ENCODE peak calls at places on chromosomes 1 and 21, in five cellular contexts. W is esophagus muscularis mucosa, Q is kidney, V is astrocyte of the spinal cord, U is IMR-90. I is an unnamed sample.

GRCh38 chr1:167197692-167198091 is 23.0 kb upstream of the POU2F1 start:
- DNase-seq in V (no peak), Q (no peak), W (no peak), U (no peak), I (no peak)

GRCh38 chr21:14712121-14712520 is 166.0 kb upstream of the SAMSN1 start:
- DNase-seq in Q (no peak), V (peak), U (no peak), W (no peak), I (no peak)

GRCh38 chr1:112975336-112975735 is 19.3 kb upstream of the SLC16A1 start:
- DNase-seq in U (no peak), W (no peak), Q (no peak), V (no peak), I (no peak)

GRCh38 chr1:50978144-50978851 is 8.3 kb downstream of the CDKN2C start:
- DNase-seq in W (no peak), Q (peak), V (peak), U (peak), I (no peak)

GRCh38 chr1:32353886-32354570 is 8.3 kb downstream of the FAM229A start:
- DNase-seq in U (peak), Q (peak), W (no peak), V (no peak), I (no peak)

GRCh38 chr1:159946242-159947187 is 1.1 kb upstream of the IGSF9 start:
- DNase-seq in W (no peak), Q (no peak), V (no peak), U (no peak), I (no peak)

GRCh38 chr1:234932506-234932905 is 196.1 kb downstream of the TOMM20 start:
- DNase-seq in W (no peak), U (no peak), Q (no peak), V (no peak), I (no peak)

GRCh38 chr1:110630770-110631663 is 24.9 kb upstream of the KCNA2 start:
- DNase-seq in W (peak), U (peak), V (peak), Q (peak), I (no peak)

GRCh38 chr1:192724670-192725069 is 84.2 kb upstream of the RGS2 start:
- DNase-seq in V (peak), U (peak), Q (no peak), W (no peak), I (peak)

GRCh38 chr1:83815348-83815747 is 183.6 kb downstream of the TTLL7 start:
- DNase-seq in V (peak), Q (no peak), W (no peak), U (peak), I (no peak)

GRCh38 chr1:244672961-244673695 is 20.2 kb downstream of the DESI2 start:
- DNase-seq in W (no peak), U (peak), V (peak), Q (no peak), I (no peak)

GRCh38 chr1:9438431-9439073 is 100.7 kb upstream of the SLC25A33 start:
- DNase-seq in Q (peak), U (peak), W (peak), V (peak), I (peak)

GRCh38 chr1:60924964-60925798 is 157.2 kb upstream of the NFIA start:
- DNase-seq in W (no peak), U (no peak), Q (no peak), V (no peak), I (no peak)

GRCh38 chr1:164611754-164612642 is 53.0 kb downstream of the PBX1 start:
- DNase-seq in W (no peak), U (peak), Q (no peak), V (peak), I (peak)

GRCh38 chr1:32137111-32137510 is 29.3 kb downstream of the KPNA6 start:
- DNase-seq in Q (no peak), W (no peak), U (no peak), V (no peak), I (no peak)

GRCh38 chr1:18557621-18558465 is 72.8 kb upstream of the PAX7 start:
- DNase-seq in W (no peak), Q (peak), U (no peak), V (no peak), I (no peak)

GRCh38 chr1:235911876-235912275 is 45.2 kb upstream of the LYST start:
- DNase-seq in Q (no peak), W (no peak), V (no peak), U (no peak), I (no peak)

GRCh38 chr1:44714944-44715571 is 15.9 kb downstream of the RNU5D-1 start:
- DNase-seq in V (peak), Q (no peak), U (peak), W (no peak), I (no peak)

GRCh38 chr1:21935891-21936365 is 1.2 kb downstream of the HSPG2 start:
- DNase-seq in W (no peak), V (no peak), Q (peak), U (no peak), I (no peak)

GRCh38 chr1:36420409-36420808 is 22.7 kb upstream of the LSM10 start:
- DNase-seq in W (no peak), U (no peak), Q (no peak), V (no peak), I (no peak)

GRCh38 chr1:37905624-37906196 is 41.1 kb downstream of the INPP5B start:
- DNase-seq in V (no peak), W (no peak), Q (no peak), U (no peak), I (no peak)

GRCh38 chr1:201565024-201565730 is 26.2 kb downstream of the NAV1 start:
- DNase-seq in U (no peak), V (no peak), Q (no peak), W (no peak), I (no peak)

GRCh38 chr1:64047549-64047969 is 155.9 kb upstream of the UBE2U start:
- DNase-seq in Q (no peak), V (no peak), W (peak), U (no peak), I (no peak)

GRCh38 chr1:20381045-20381641 is 90.5 kb downstream of the VWA5B1 start:
- DNase-seq in V (no peak), Q (no peak), U (no peak), W (no peak), I (no peak)

GRCh38 chr1:19637606-19638005 is 6.5 kb upstream of the NBL1 start:
- DNase-seq in U (no peak), W (no peak), Q (no peak), V (no peak), I (no peak)

GRCh38 chr1:226873771-226874578 is 3.6 kb downstream of the PSEN2 start:
- DNase-seq in Q (no peak), W (peak), U (no peak), V (no peak), I (no peak)

GRCh38 chr1:24443241-24443656 is 27.6 kb downstream of the NIPAL3 start:
- DNase-seq in Q (no peak), U (no peak), W (no peak), V (no peak), I (no peak)

GRCh38 chr21:36926989-36927695 is 39.3 kb downstream of the HLCS start:
- DNase-seq in V (no peak), W (no peak), U (peak), Q (no peak), I (no peak)

GRCh38 chr21:36932417-36932816 is 34.1 kb downstream of the HLCS start:
- DNase-seq in Q (no peak), W (no peak), U (no peak), V (no peak), I (no peak)

GRCh38 chr21:36928960-36929359 is 37.5 kb downstream of the HLCS start:
- DNase-seq in V (no peak), W (no peak), U (no peak), Q (no peak), I (no peak)

GRCh38 chr21:36927718-36928117 is 38.8 kb downstream of the HLCS start:
- DNase-seq in Q (peak), W (no peak), V (peak), U (peak), I (no peak)

GRCh38 chr21:36929622-36930021 is 36.8 kb downstream of the HLCS start:
- DNase-seq in Q (peak), U (peak), W (no peak), V (no peak), I (no peak)
- TF ChIP-seq CTCF in Q (no peak), U (peak), W (no peak), V (peak), I (peak)

GRCh38 chr1:168892945-168893344 is 163.9 kb upstream of the DPT start:
- DNase-seq in Q (no peak), V (no peak), U (no peak), W (no peak), I (no peak)
- H3K4me3 ChIP-seq in Q (no peak), V (no peak), U (no peak), W (no peak), I (no peak)

DNA sequence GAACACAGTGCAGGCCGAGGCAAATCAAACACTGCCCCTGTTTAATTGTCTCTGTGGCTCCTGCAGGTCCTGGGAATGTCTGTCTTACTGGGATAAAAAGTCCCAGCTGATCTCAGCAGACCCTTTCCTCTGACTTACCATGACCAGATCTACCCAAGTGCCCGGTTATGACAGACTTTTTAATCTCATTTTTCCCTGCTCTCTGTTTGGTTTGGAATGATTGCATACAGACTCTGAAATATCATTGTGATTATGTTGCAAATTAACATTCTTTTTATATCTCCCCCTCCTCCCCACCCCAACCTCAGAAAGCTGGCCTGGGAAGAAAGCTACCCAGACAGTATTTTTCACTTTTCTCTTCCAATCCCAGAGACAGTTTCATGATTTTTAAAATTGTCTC is 16.3 kb downstream of the RAB7B start:
- DNase-seq in U (no peak), Q (no peak), W (no peak), V (no peak), I (no peak)
- TF ChIP-seq CTCF in U (no peak), Q (no peak), W (no peak), V (no peak), I (no peak)

DNA sequence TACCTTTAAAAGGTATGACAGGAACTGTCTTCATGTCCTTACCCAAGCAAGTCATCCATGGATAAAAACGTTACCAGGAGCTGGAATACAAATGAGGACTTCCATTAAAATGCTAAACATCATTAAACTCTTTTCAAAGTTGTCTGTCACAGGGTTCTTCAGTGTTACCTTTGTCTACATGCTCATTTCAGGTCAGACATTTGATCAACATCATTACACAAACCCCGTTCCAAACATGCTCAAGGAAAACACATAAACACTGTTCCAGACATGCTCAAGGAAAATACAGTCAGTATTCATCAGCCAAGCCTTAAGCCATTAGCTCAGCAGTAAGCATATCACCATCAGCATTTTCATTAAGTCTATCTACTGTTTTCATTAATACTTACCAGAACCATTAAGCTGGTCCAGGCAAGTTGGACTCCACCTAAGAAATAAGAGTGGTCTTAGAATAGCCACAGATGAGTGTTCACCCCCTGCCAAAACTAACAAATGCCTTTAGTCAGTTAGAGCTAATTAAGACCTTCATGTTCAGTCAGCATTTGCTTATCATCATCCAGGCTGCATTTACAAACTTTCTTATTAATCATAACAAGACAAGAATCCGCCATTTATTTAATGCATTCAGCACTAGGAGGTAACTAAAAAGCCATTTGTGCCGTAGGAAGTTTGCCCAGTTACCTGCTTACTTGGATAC is 2.2 kb downstream of the GAS5 start:
- DNase-seq in W (no peak), Q (no peak), V (no peak), U (no peak), I (no peak)
- H3K4me3 ChIP-seq in W (no peak), Q (peak), V (peak), U (peak), I (peak)

DNA sequence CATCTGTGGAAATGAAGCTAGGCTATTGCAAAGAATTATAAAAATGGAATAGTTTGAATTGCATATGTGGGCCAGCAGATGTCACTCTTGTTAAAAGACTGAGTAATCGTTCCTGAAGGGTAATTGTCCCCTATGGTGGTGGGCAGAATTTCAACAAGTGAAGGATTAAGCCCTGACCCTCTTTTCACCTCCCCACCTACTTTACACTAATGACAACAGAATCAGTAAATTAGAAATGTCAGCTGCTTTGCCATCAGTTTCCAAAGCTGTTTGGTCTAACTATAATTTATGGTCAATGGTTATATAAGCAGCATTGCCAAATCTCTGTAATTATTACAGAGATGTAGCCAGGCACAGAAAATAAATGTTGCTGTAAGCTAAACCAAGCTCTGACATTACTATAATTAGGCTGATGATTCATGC is 898.6 kb downstream of the AMY1C start:
- DNase-seq in Q (no peak), W (no peak), V (no peak), U (no peak), I (no peak)
- TF ChIP-seq CTCF in Q (no peak), W (peak), V (peak), U (peak), I (peak)

GRCh38 chr1:145918144-145918991 is at the start of gene PEX11B:
- DNase-seq in W (peak), V (peak), Q (peak), U (peak), I (peak)

GRCh38 chr1:145916745-145917144 is 1.8 kb downstream of the PEX11B start:
- DNase-seq in Q (no peak), W (no peak), U (peak), V (no peak), I (no peak)

GRCh38 chr1:145922266-145922665 is 3.7 kb upstream of the PEX11B start:
- DNase-seq in Q (no peak), W (no peak), U (peak), V (no peak), I (no peak)

GRCh38 chr1:145918992-145919939 is 749 bp upstream of the PEX11B start:
- DNase-seq in V (peak), W (no peak), U (peak), Q (peak), I (no peak)

GRCh38 chr1:145917595-145917994 is 922 bp downstream of the PEX11B start:
- DNase-seq in Q (no peak), U (no peak), W (no peak), V (no peak), I (no peak)
- H3K4me3 ChIP-seq in Q (peak), U (peak), W (peak), V (peak), I (peak)

GRCh38 chr1:116372651-116373444 is at the start of gene ATP1A1:
- DNase-seq in U (peak), W (peak), V (peak), Q (peak), I (no peak)
- TF ChIP-seq CTCF in U (peak), W (peak), V (no peak), Q (peak), I (no peak)

GRCh38 chr1:198934414-198934813 is 295.6 kb downstream of the PTPRC start:
- DNase-seq in W (no peak), U (no peak), V (no peak), Q (no peak), I (no peak)

GRCh38 chr1:198934901-198935301 is 296.1 kb downstream of the PTPRC start:
- DNase-seq in U (peak), V (no peak), W (no peak), Q (no peak), I (no peak)

GRCh38 chr1:198929961-198930599 is 291.2 kb downstream of the PTPRC start:
- DNase-seq in W (no peak), V (peak), U (peak), Q (no peak), I (no peak)

GRCh38 chr1:198933506-198933905 is 294.7 kb downstream of the PTPRC start:
- DNase-seq in V (peak), U (no peak), Q (no peak), W (no peak), I (no peak)

GRCh38 chr1:198932351-198932991 is 293.6 kb downstream of the PTPRC start:
- DNase-seq in W (no peak), Q (no peak), U (peak), V (peak), I (no peak)
- H3K4me3 ChIP-seq in W (no peak), Q (peak), U (no peak), V (peak), I (peak)

DNA sequence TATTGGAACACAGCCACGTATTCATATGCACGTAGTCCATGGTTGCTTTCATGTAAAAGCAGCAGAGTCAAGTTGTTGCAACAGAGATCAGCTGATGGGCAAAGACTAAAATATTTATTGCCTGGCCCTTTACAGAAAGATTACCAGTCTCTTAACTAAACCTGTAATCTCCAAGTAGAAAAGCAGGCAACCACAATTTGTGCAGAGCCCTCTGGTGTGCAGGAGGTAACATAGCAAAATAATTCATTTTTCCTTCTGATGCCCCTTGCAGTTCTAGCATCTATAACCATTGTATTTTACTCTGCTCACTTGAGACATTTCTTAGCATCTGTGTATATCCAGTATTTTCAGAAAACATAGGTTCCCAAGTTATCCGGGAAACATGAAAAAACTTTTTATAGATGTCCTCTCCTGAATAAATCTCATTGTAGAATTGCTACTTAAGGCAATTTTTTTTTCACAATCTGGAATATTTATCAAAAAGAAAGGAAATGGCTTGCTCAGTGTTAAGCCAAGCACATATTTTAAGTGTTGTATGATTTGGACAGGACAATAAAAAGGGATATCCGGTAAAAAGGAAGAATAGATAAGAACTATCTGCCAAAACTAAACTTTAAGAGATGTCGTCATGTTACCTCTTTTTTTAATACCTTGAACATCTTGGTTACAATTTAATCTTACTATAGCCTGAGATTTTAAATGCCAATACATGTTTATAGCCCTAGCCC is 430.7 kb downstream of the PLPP3 start:
- DNase-seq in Q (no peak), W (no peak), V (no peak), U (no peak), I (no peak)
- TF ChIP-seq CTCF in Q (no peak), W (peak), V (no peak), U (no peak), I (peak)

I was measured in epithelial cell of proximal tubule.